ENCODE peak calls at places on chromosomes 1 and 21, in four cellular contexts. U is K562, S is IMR-90, X is GM12878. I is an unnamed sample.

GRCh38 chr1:76666499-76666898 is 200.8 kb upstream of the ST6GALNAC5 start:
- DNase-seq in U (no peak), S (no peak), X (no peak), I (no peak)

GRCh38 chr1:41109316-41110263 is 88.1 kb upstream of the SLFNL1 start:
- DNase-seq in S (peak; percentile 95), U (peak; percentile 30), X (no peak), I (no peak)

GRCh38 chr1:175201061-175201508 is 8.5 kb upstream of the KIAA0040 start:
- DNase-seq in X (no peak), S (peak; percentile 5), U (no peak), I (no peak)

GRCh38 chr1:187264995-187265602 is 436.4 kb downstream of the PLA2G4A start:
- DNase-seq in X (no peak), U (no peak), S (peak; percentile 73), I (no peak)

GRCh38 chr1:198623920-198624647 is 14.8 kb upstream of the PTPRC start:
- DNase-seq in X (no peak), U (no peak), S (peak; percentile 71), I (no peak)

GRCh38 chr21:29585462-29585861 is 286.7 kb downstream of the BACH1 start:
- DNase-seq in U (no peak), S (no peak), X (no peak), I (no peak)

GRCh38 chr1:201260648-201261311 is 22.5 kb upstream of the PKP1 start:
- DNase-seq in U (no peak), X (no peak), S (no peak), I (peak; percentile 32)

GRCh38 chr1:9844746-9845145 is 21.0 kb upstream of the CLSTN1 start:
- DNase-seq in S (no peak), X (no peak), U (no peak), I (no peak)

GRCh38 chr1:117600966-117601365 is 4.9 kb upstream of the TENT5C start:
- DNase-seq in S (peak; percentile 46), X (no peak), U (no peak), I (no peak)

GRCh38 chr1:165137551-165138316 is 218.8 kb downstream of the LMX1A start:
- DNase-seq in S (no peak), U (no peak), X (no peak), I (no peak)

GRCh38 chr1:80869299-80869698 is 931.4 kb upstream of the ADGRL2 start:
- DNase-seq in U (no peak), X (no peak), S (no peak), I (no peak)

GRCh38 chr1:201436969-201437368 is 15.4 kb upstream of the TNNI1 start:
- DNase-seq in X (no peak), S (no peak), U (no peak), I (no peak)

GRCh38 chr1:32767641-32768040 is 49.5 kb downstream of the YARS1 start:
- DNase-seq in X (no peak), U (no peak), S (peak; percentile 31), I (no peak)

GRCh38 chr21:34771512-34772028 is 102.8 kb downstream of the CLIC6 start:
- DNase-seq in X (no peak), U (no peak), S (peak; percentile 81), I (no peak)

GRCh38 chr1:234605983-234606730 is 3.8 kb downstream of the IRF2BP2 start:
- DNase-seq in X (no peak), U (no peak), S (peak; percentile 62), I (no peak)

GRCh38 chr1:6888870-6889269 is 103.6 kb downstream of the CAMTA1 start:
- DNase-seq in U (no peak), S (no peak), X (peak; percentile 21), I (no peak)

GRCh38 chr1:203826175-203826574 is 30.8 kb downstream of the ZBED6 start:
- DNase-seq in X (no peak), S (no peak), U (no peak), I (no peak)

GRCh38 chr1:16248603-16249534 is 11.9 kb upstream of the CPLANE2 start:
- DNase-seq in S (peak; percentile 87), X (peak; percentile 23), U (peak; percentile 72), I (no peak)

GRCh38 chr1:56933606-56934005 is 32.2 kb downstream of the C8B start:
- DNase-seq in X (no peak), U (no peak), S (no peak), I (no peak)

GRCh38 chr1:205480349-205481278 is 23.9 kb upstream of the CDK18 start:
- DNase-seq in S (no peak), X (peak; percentile 73), U (no peak), I (no peak)

GRCh38 chr1:212495843-212496494 is 63.2 kb downstream of the NENF start:
- DNase-seq in X (no peak), U (no peak), S (no peak), I (no peak)

GRCh38 chr1:92476071-92476607 is 10.6 kb downstream of the GFI1 start:
- DNase-seq in S (no peak), U (no peak), X (no peak), I (no peak)

GRCh38 chr21:41302976-41303375 is 13.6 kb upstream of the FAM3B start:
- DNase-seq in S (no peak), X (no peak), U (peak; percentile 68), I (no peak)

GRCh38 chr1:168455764-168456163 is 88.0 kb downstream of the XCL2 start:
- DNase-seq in X (no peak), U (no peak), S (peak; percentile 44), I (no peak)

GRCh38 chr1:187226396-187226795 is 397.6 kb downstream of the PLA2G4A start:
- DNase-seq in U (no peak), S (peak; percentile 41), X (no peak), I (no peak)

GRCh38 chr1:217191441-217191840 is 439.4 kb downstream of the GPATCH2 start:
- DNase-seq in S (no peak), X (no peak), U (no peak), I (no peak)

GRCh38 chr21:42239556-42239955 is 20.6 kb downstream of the ABCG1 start:
- DNase-seq in S (no peak), X (no peak), U (no peak), I (no peak)

GRCh38 chr1:214505134-214505533 is 46.3 kb downstream of the PTPN14 start:
- DNase-seq in X (no peak), U (no peak), S (no peak), I (no peak)

GRCh38 chr1:182394055-182394775 is 2.6 kb upstream of the GLUL start:
- DNase-seq in X (no peak), S (no peak), U (no peak), I (no peak)

GRCh38 chr1:43293896-43294760 is 6.7 kb upstream of the TIE1 start:
- DNase-seq in S (peak; percentile 56), X (no peak), U (no peak), I (no peak)

GRCh38 chr1:147591993-147592392 is 50.7 kb downstream of the BCL9 start:
- DNase-seq in S (no peak), X (no peak), U (no peak), I (no peak)

GRCh38 chr1:42318601-42319000 is 16.4 kb downstream of the FOXJ3 start:
- DNase-seq in S (no peak), X (no peak), U (no peak), I (no peak)

GRCh38 chr1:90725341-90725960 is 8.3 kb upstream of the BARHL2 start:
- DNase-seq in S (no peak), U (no peak), X (no peak), I (no peak)

GRCh38 chr1:210250998-210251679 is 18.5 kb downstream of the SERTAD4 start:
- DNase-seq in X (no peak), U (no peak), S (no peak), I (peak; percentile 83)

GRCh38 chr1:221468556-221468955 is 273.3 kb downstream of the DUSP10 start:
- DNase-seq in X (no peak), S (no peak), U (no peak), I (no peak)

GRCh38 chr21:31905444-31906400 is 32.9 kb downstream of the HUNK start:
- DNase-seq in U (no peak), X (no peak), S (peak; percentile 38), I (no peak)
- TF ChIP-seq CHD1 in U (no peak), X (no peak), S (no peak), I (no peak)

GRCh38 chr1:180945151-180945550 is 32.5 kb downstream of the KIAA1614 start:
- DNase-seq in X (no peak), U (no peak), S (no peak), I (no peak)

GRCh38 chr1:180946537-180947507 is 34.1 kb downstream of the KIAA1614 start:
- DNase-seq in U (no peak), S (no peak), X (no peak), I (no peak)

GRCh38 chr1:180945551-180945950 is 32.9 kb downstream of the KIAA1614 start:
- DNase-seq in U (no peak), X (no peak), S (no peak), I (no peak)

GRCh38 chr1:180947901-180948311 is 35.2 kb downstream of the KIAA1614 start:
- DNase-seq in U (no peak), S (no peak), X (no peak), I (no peak)

DNA sequence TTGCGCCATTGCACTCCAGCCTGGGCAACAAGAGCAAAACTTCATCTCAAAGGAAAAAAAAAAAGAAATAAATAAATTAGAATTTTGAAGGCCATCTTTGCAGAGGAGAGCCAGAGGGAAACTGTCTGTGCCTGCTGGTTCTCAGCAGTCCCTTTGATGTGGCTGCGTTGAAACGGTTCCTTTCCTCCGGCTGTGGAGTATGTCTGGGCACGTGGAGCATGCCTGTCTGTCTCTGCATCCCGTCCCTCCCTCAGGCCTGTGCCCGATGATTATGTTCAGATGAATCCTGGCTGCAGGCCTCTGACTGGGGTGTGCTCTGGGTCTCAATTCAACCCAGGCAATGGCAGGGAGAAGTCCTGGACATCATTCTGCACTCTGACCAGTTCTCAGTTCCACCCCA is 33.4 kb downstream of the KIAA1614 start:
- DNase-seq in S (no peak), X (no peak), U (no peak), I (no peak)
- TF ChIP-seq CHD1 in S (no peak), X (no peak), U (no peak), I (no peak)

GRCh38 chr1:247400685-247401084 is 15.3 kb upstream of the NLRP3 start:
- DNase-seq in X (no peak), U (no peak), S (no peak), I (no peak)
- TF ChIP-seq CHD1 in X (no peak), U (no peak), S (no peak), I (no peak)

GRCh38 chr1:54850082-54850730 is 36.8 kb downstream of the DHCR24 start:
- DNase-seq in U (no peak), S (peak; percentile 40), X (no peak), I (no peak)
- TF ChIP-seq CHD1 in U (no peak), S (no peak), X (no peak), I (no peak)

GRCh38 chr1:228359613-228360532 is 46.8 kb downstream of the TRIM11 start:
- DNase-seq in U (no peak), S (no peak), X (no peak), I (no peak)
- TF ChIP-seq CHD1 in U (no peak), S (no peak), X (no peak), I (no peak)

DNA sequence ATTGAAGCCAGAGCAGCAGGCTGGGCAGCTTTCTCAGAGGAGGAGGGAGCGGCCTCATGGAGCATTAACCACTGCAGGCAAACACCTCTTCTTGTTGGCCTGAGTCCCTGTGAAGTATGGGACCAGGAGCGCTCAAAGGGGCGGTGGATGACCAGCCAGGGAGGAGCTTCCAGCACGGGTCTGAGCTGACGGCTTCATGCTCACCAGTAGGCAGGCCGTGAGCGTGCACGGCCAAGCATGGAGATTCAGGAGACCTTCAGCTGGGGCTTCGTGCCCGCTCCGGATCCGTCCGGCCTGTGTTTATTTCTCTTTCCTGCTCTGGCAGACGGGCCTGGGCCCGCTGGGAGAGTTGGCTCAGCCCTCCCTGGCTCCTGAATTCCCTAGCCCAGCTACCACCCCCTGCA is 245.1 kb downstream of the TRABD2B start:
- DNase-seq in S (peak; percentile 4), U (no peak), X (no peak), I (no peak)
- TF ChIP-seq CHD1 in S (no peak), U (no peak), X (no peak), I (no peak)

GRCh38 chr1:179637211-179637860 is 45.7 kb downstream of the TDRD5 start:
- DNase-seq in S (no peak), X (no peak), U (no peak), I (no peak)
- TF ChIP-seq CHD1 in S (no peak), X (no peak), U (no peak), I (no peak)